ENCODE peak calls at places on chromosome 13, in four cellular contexts. V is GM04503, F is NCI-H774, E is thoracic aorta. U is an unnamed sample.

GRCh38 chr13:28268800-28269223 is 130.5 kb downstream of the PAN3 start:
- DNase-seq in V (no peak), F (no peak), E (no peak), U (no peak)

GRCh38 chr13:74210693-74211393 is 76.6 kb upstream of the KLF12 start:
- DNase-seq in V (peak), F (no peak), E (peak), U (no peak)

GRCh38 chr13:74026753-74027152 is 107.5 kb downstream of the KLF12 start:
- DNase-seq in V (no peak), F (no peak), E (no peak), U (no peak)

GRCh38 chr13:73216381-73216831 is 157.6 kb downstream of the KLF5 start:
- DNase-seq in V (peak), F (no peak), E (no peak), U (no peak)

GRCh38 chr13:99376924-99377323 is 69.7 kb upstream of the GPR183 start:
- DNase-seq in V (no peak), F (no peak), E (no peak), U (no peak)

GRCh38 chr13:113843063-113843654 is 20.7 kb downstream of the GAS6 start:
- DNase-seq in V (no peak), F (no peak), E (no peak), U (no peak)

GRCh38 chr13:33554919-33555791 is 262.8 kb upstream of the RFC3 start:
- DNase-seq in V (no peak), F (no peak), E (no peak), U (no peak)

GRCh38 chr13:86960876-86961275 is 710.3 kb upstream of the SLITRK5 start:
- DNase-seq in V (no peak), F (no peak), E (no peak), U (no peak)